ENCODE peak calls at places on chromosome 1, in four cellular contexts. N is GM12878, K is breast epithelium, U is A549. C is an unnamed sample.

GRCh38 chr1:52281518-52281917 is 84.5 kb downstream of the CC2D1B start:
- DNase-seq in U (no peak), N (no peak), K (no peak), C (no peak)

GRCh38 chr1:225437710-225438437 is 10.0 kb upstream of the LBR start:
- DNase-seq in N (no peak), U (peak; percentile 52), K (no peak), C (no peak)

GRCh38 chr1:85578321-85579295 is 2.0 kb upstream of the CCN1 start:
- DNase-seq in K (peak; percentile 39), N (no peak), U (peak; percentile 66), C (no peak)

GRCh38 chr1:113854234-113854633 is 17.3 kb downstream of the PTPN22 start:
- DNase-seq in N (no peak), U (no peak), K (no peak), C (no peak)

GRCh38 chr1:110084226-110085078 is 14.0 kb upstream of the ALX3 start:
- DNase-seq in K (no peak), N (peak; percentile 27), U (no peak), C (no peak)

GRCh38 chr1:2606004-2606805 is 19.6 kb downstream of the PRXL2B start:
- DNase-seq in N (no peak), U (no peak), K (no peak), C (no peak)

GRCh38 chr1:225710804-225711203 is 57.9 kb upstream of the ENAH start:
- DNase-seq in N (no peak), K (no peak), U (peak; percentile 81), C (no peak)

GRCh38 chr1:150093805-150094204 is 26.2 kb downstream of the VPS45 start:
- DNase-seq in K (no peak), N (no peak), U (no peak), C (peak; percentile 13)

GRCh38 chr1:16141573-16142336 is 14.1 kb downstream of the EPHA2 start:
- DNase-seq in N (no peak), K (peak; percentile 64), U (no peak), C (no peak)

GRCh38 chr1:43975249-43975961 is 645 bp downstream of the ATP6V0B start:
- DNase-seq in U (no peak), N (no peak), K (peak; percentile 62), C (peak; percentile 58)

GRCh38 chr1:170661646-170662411 is 2.1 kb upstream of the PRRX1 start:
- DNase-seq in U (no peak), K (no peak), N (no peak), C (no peak)

GRCh38 chr1:209988706-209989105 is 50.7 kb downstream of the SYT14 start:
- DNase-seq in N (no peak), U (no peak), K (no peak), C (no peak)

GRCh38 chr1:152783095-152783494 is 3.0 kb upstream of the LCE1E start:
- DNase-seq in K (no peak), N (no peak), U (no peak), C (no peak)

GRCh38 chr1:199362996-199363395 is 664.5 kb upstream of the NR5A2 start:
- DNase-seq in K (no peak), N (no peak), U (no peak), C (no peak)

GRCh38 chr1:241424480-241424971 is 67.5 kb upstream of the RGS7 start:
- DNase-seq in U (no peak), N (no peak), K (no peak), C (no peak)

GRCh38 chr1:34404837-34405236 is 228.1 kb downstream of the C1orf94 start:
- DNase-seq in K (no peak), U (no peak), N (no peak), C (no peak)

GRCh38 chr1:48291421-48291820 is 68.9 kb downstream of the SLC5A9 start:
- DNase-seq in U (no peak), K (no peak), N (no peak), C (no peak)

GRCh38 chr1:9455487-9456237 is 83.6 kb upstream of the SLC25A33 start:
- DNase-seq in U (peak; percentile 35), N (no peak), K (no peak), C (peak; percentile 63)

GRCh38 chr1:246117066-246117791 is 389.9 kb downstream of the SMYD3 start:
- DNase-seq in N (peak; percentile 16), K (no peak), U (peak; percentile 74), C (no peak)

GRCh38 chr1:220874201-220874655 is 5.0 kb upstream of the HLX start:
- DNase-seq in N (no peak), K (no peak), U (peak; percentile 34), C (no peak)

GRCh38 chr1:178594133-178594532 is 81.2 kb downstream of the TEX35 start:
- DNase-seq in K (no peak), N (no peak), U (no peak), C (no peak)

GRCh38 chr1:178599087-178599486 is 86.2 kb downstream of the TEX35 start:
- DNase-seq in N (no peak), K (no peak), U (no peak), C (no peak)

DNA sequence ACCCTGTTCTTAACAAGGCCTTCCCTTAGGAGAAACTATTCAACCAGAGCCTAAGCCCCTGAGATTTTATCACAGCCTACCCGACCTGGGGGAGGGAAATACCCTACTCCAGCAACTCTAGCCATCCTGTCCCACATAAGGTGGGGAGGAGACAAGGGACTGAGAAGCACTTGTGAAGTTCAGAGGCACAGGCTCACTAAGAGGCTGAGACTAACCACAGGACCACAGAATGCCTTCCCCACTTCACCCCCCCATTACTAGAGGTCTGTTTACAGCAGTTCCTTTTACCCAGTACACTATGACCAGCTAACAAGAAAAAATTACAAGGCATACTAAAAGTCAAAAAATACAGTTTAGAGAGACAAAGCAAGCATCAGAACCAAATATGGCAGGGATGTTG is 86.8 kb downstream of the TEX35 start:
- DNase-seq in K (no peak), N (no peak), U (no peak), C (no peak)
- H3K27ac ChIP-seq in K (no peak overlapping the region), N (no peak overlapping the region), U (no peak overlapping the region), C (no peak overlapping the region)

GRCh38 chr1:207963429-207964194 is 52.7 kb upstream of the CD34 start:
- DNase-seq in U (peak; percentile 79), N (peak; percentile 38), K (peak; percentile 86), C (peak; percentile 71)
- TF ChIP-seq POLR2A in U (peak; percentile 84), N (peak; percentile 94), K (peak; percentile 76), C (peak; percentile 75)

DNA sequence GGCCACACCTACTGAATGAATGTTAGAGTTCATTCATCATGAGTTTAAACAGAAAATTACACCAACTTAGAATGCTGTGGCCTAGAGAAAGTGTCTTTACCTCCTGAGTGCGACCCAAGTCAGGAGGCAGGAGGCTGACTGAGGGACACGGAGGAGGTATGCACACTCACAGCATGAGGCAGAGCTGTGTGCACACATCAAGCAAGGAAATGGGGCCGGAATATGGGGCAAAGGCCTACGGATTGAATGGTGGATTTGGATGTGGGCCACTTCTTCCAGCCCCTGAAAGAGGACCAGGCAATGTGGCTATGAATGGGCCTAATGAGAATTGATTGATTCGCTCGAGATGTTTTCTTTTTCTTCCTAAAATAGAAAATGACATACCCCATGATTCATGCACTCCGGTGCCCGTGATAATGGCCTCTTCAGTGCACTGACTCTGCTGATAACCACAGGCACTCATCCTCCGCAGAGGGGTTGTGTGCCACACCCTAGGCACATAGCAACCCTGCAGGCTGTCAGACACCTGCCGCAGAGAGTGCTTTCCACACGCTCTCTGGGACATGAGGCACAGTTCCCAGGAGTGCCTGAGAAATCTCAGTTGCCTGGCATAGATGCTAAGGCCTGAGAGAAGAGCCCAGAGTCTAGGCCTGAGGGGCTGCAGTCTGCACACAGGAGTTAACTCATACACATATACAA is 155.5 kb downstream of the GLUL start:
- DNase-seq in N (no peak), U (no peak), K (no peak), C (peak; percentile 71)
- H3K27ac ChIP-seq in N (no peak overlapping the region), U (no peak overlapping the region), K (no peak overlapping the region), C (peak overlapping the region; percentile 72)

DNA sequence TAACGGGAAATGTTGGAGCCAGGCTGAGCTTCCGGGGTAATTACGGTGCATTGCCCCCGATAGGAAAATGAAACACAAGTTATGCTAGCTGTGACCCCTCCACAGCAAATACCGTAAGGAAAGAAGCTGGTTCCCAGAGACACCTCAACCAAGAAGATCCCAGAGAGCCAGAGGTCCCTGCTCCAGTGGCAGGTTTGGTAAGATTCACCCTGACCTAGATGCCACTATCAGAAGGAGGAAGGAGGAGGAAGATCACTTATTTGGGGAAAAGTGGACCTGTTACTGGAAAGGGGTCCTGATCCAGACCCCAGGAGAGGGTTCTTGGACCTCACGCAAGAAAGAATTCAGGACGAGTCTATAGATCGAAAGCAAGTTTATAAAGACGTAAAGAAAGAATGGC is 7.6 kb upstream of the CAPN9 start:
- DNase-seq in U (no peak), N (no peak), K (no peak), C (no peak)
- TF ChIP-seq POLR2A in U (no peak), N (no peak), K (no peak), C (no peak)